ENCODE peak calls at places on chromosomes 6 and 20, in ten cellular contexts. T is pancreas, Q is astrocyte, M is H9, N is cardiac muscle cell, U is GM13977, R is AG04450, L is foreskin fibroblast, K is lower lobe of right lung, E is GM20000. I is an unnamed sample.

GRCh38 chr6:132964101-132964867 is 149.9 kb downstream of the RPS12 start:
- DNase-seq in K (no peak), R (no peak), M (no peak), L (peak; percentile 65), E (no peak), U (no peak), Q (peak; percentile 59), T (peak; percentile 10), N (peak; percentile 68), I (no peak)

GRCh38 chr6:101761124-101761601 is 367.7 kb downstream of the GRIK2 start:
- DNase-seq in Q (peak; percentile 66), M (no peak), E (no peak), L (peak; percentile 89), R (peak; percentile 15), U (no peak), N (peak; percentile 95), K (no peak), T (no peak), I (no peak)

GRCh38 chr6:157715766-157716171 is 107.3 kb upstream of the SNX9 start:
- DNase-seq in U (no peak), N (peak; percentile 98), K (no peak), E (no peak), M (no peak), Q (peak; percentile 70), R (peak; percentile 84), L (peak; percentile 97), T (peak; percentile 17), I (no peak)

GRCh38 chr6:118656822-118657451 is 5.5 kb upstream of the CEP85L start:
- DNase-seq in K (no peak), E (no peak), M (no peak), U (no peak), L (no peak), N (no peak), T (no peak), R (no peak), Q (no peak), I (no peak)

GRCh38 chr6:132130530-132131298 is 179.5 kb upstream of the CCN2 start:
- DNase-seq in L (peak; percentile 38), Q (peak; percentile 84), R (no peak), K (no peak), T (no peak), M (no peak), N (peak; percentile 87), U (no peak), E (peak; percentile 23), I (no peak)

GRCh38 chr6:111381126-111381525 is 101.9 kb downstream of the REV3L start:
- DNase-seq in N (no peak), U (no peak), Q (no peak), E (no peak), L (peak; percentile 47), T (no peak), K (no peak), R (no peak), M (no peak), I (no peak)

GRCh38 chr6:154606457-154606856 is 96.0 kb upstream of the CNKSR3 start:
- DNase-seq in L (no peak), N (peak; percentile 3), R (no peak), M (no peak), E (peak; percentile 82), K (no peak), T (no peak), Q (no peak), U (peak; percentile 73), I (no peak)

GRCh38 chr6:101042966-101043365 is 161.8 kb upstream of the ASCC3 start:
- DNase-seq in M (no peak), K (no peak), E (no peak), N (no peak), U (no peak), Q (no peak), R (no peak), T (no peak), L (no peak), I (no peak)

GRCh38 chr20:24962510-24962909 is 13.4 kb downstream of the CST7 start:
- DNase-seq in T (no peak), Q (no peak), N (no peak), E (no peak), K (no peak), M (peak; percentile 15), U (no peak), R (no peak), L (no peak), I (no peak)

DNA sequence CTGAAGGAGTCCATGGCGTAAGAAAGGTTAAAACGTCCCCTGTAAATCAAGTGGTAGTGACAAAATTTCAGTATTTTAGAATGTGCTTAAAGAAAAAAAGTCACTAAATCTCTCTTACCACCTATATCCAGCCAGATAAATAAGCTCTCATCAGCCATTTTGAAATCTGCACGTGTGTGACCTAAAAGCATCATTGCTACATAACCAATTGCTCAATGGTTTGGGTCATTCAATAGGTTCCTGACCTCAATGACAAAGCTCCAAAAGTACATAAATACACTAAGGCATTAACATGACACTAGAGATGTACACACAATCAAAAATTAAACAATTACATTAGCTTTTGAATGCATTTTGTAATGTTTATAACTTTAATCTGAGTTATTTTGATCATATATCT is 272.4 kb downstream of the GMDS start:
- DNase-seq in E (no peak), Q (no peak), N (no peak), R (no peak), T (no peak), M (no peak), L (peak; percentile 53), K (no peak), U (no peak), I (no peak)
- TF ChIP-seq CTCF in E (no peak), Q (no peak), N (no peak), R (no peak), T (no peak), M (no peak), L (no peak), K (no peak), U (no peak), I (no peak)

GRCh38 chr6:136736281-136736960 is 55.9 kb downstream of the MAP3K5 start:
- DNase-seq in R (no peak), N (no peak), T (no peak), L (no peak), K (no peak), E (no peak), M (no peak), Q (peak; percentile 38), U (no peak), I (no peak)
- TF ChIP-seq CTCF in R (no peak), N (no peak), T (no peak), L (no peak), K (no peak), E (no peak), M (no peak), Q (no peak), U (no peak), I (no peak)

DNA sequence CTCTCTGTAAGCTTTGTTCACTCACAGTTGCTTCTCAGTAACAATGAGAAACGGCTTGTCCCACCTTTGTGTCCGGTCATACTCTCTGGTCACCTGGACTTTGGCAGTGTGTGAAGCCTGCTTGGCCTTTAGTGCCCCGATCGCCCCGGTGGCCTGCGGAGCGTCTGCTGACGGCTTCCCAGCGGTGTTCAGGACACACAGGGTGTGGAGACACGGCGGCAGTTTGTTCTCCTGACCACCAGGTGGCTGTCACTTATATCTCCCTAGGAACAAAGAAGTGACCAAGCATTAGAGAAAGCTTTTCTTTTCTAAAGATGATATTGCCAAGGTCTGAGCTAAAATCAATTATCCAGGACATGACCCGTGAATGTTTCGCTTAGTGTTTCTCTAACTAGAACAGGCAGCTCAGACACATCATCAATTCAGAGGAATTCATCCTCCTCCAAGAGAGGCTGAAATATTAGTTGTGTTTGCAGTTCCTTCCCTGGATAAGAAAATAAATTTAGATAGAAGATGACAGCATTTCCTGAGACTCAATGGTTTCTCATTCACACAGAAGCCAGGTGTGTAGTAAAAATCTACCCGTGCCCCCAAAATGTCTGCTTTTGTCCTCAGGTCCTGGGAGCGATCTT is 167.4 kb upstream of the THBS2 start:
- DNase-seq in R (no peak), M (peak; percentile 73), Q (no peak), L (peak; percentile 16), T (peak; percentile 31), E (no peak), K (no peak), U (no peak), N (peak; percentile 52), I (peak; percentile 49)
- TF ChIP-seq CTCF in R (peak; percentile 52), M (peak; percentile 78), Q (peak; percentile 12), L (peak; percentile 40), T (no peak), E (no peak), K (no peak), U (peak; percentile 24), N (peak; percentile 59), I (peak; percentile 58)

GRCh38 chr20:20207291-20207690 is 155.0 kb downstream of the CFAP61 start:
- DNase-seq in M (peak; percentile 52), N (no peak), K (no peak), Q (no peak), R (no peak), L (no peak), U (no peak), E (no peak), T (no peak), I (no peak)

GRCh38 chr20:20204326-20204725 is 152.0 kb downstream of the CFAP61 start:
- DNase-seq in U (no peak), L (no peak), E (no peak), R (no peak), K (no peak), T (no peak), Q (no peak), M (no peak), N (no peak), I (no peak)

GRCh38 chr20:20206788-20207187 is 154.5 kb downstream of the CFAP61 start:
- DNase-seq in M (no peak), L (no peak), N (no peak), R (no peak), Q (no peak), T (no peak), U (peak; percentile 33), E (peak; percentile 54), K (no peak), I (no peak)

GRCh38 chr20:20205141-20205861 is 153.0 kb downstream of the CFAP61 start:
- DNase-seq in M (no peak), T (no peak), Q (no peak), K (no peak), E (no peak), L (no peak), U (no peak), N (no peak), R (no peak), I (no peak)

GRCh38 chr20:20205862-20206236 is 153.5 kb downstream of the CFAP61 start:
- DNase-seq in M (no peak), T (no peak), L (no peak), U (no peak), R (no peak), N (no peak), K (no peak), Q (no peak), E (no peak), I (no peak)
- TF ChIP-seq CTCF in M (no peak), T (no peak), L (no peak), U (no peak), R (no peak), N (no peak), K (no peak), Q (no peak), E (no peak), I (no peak)

GRCh38 chr6:43174263-43175112 is 3.4 kb downstream of the SRF start:
- DNase-seq in U (peak; percentile 98), K (peak; percentile 98), T (peak; percentile 97), Q (peak; percentile 98), M (peak; percentile 99), R (peak; percentile 98), N (peak; percentile 99), E (peak; percentile 98), L (peak; percentile 99), I (peak; percentile 91)
- TF ChIP-seq CTCF in U (no peak), K (peak; percentile 24), T (no peak), Q (no peak), M (no peak), R (peak; percentile 19), N (peak; percentile 6), E (no peak), L (no peak), I (no peak)